ENCODE peak calls at places on chromosomes 12 and 14, in six cellular contexts. J is ovary, R is gastrocnemius medialis, D is transverse colon, B is K562, K is heart left ventricle. L is an unnamed sample.

GRCh38 chr12:47950856-47951468 is 12.4 kb upstream of the TMEM106C start:
- DNase-seq in J (no peak), K (no peak), D (no peak), R (no peak), B (no peak), L (no peak)

GRCh38 chr14:48731260-48731659 is 854.9 kb downstream of the RPS29 start:
- DNase-seq in K (no peak), J (no peak), D (no peak), B (no peak), R (no peak), L (no peak)

GRCh38 chr12:47014474-47014873 is 64.9 kb upstream of the PCED1B start:
- DNase-seq in D (no peak), R (no peak), J (no peak), K (no peak), B (no peak), L (no peak)

GRCh38 chr14:104509673-104510072 is 69.9 kb upstream of the C14orf180 start:
- DNase-seq in R (no peak), K (no peak), D (no peak), J (no peak), B (peak; percentile 18), L (no peak)

GRCh38 chr12:94261119-94261518 is 112.7 kb downstream of the PLXNC1 start:
- DNase-seq in B (no peak), R (no peak), D (no peak), K (no peak), J (no peak), L (peak; percentile 39)

GRCh38 chr12:130484221-130484620 is 146.5 kb downstream of the PIWIL1 start:
- DNase-seq in J (no peak), K (no peak), R (no peak), D (no peak), B (no peak), L (no peak)

GRCh38 chr12:27821259-27821973 is 41.4 kb upstream of the MANSC4 start:
- DNase-seq in D (peak; percentile 20), K (no peak), B (peak; percentile 65), R (peak; percentile 12), J (peak; percentile 21), L (peak; percentile 38)

GRCh38 chr14:31960039-31960438 is 117.1 kb upstream of the ARHGAP5 start:
- DNase-seq in J (no peak), B (no peak), K (no peak), D (no peak), R (no peak), L (no peak)

GRCh38 chr12:25083211-25083610 is 111.7 kb downstream of the DNAI7 start:
- DNase-seq in K (no peak), J (no peak), D (no peak), R (no peak), B (no peak), L (no peak)

GRCh38 chr14:51356381-51356780 is 116.3 kb downstream of the TMX1 start:
- DNase-seq in J (no peak), K (no peak), B (no peak), D (no peak), R (no peak), L (no peak)

GRCh38 chr14:75280831-75281690 is 2.4 kb downstream of the FOS start:
- DNase-seq in B (no peak), R (no peak), D (peak; percentile 58), J (no peak), K (no peak), L (peak; percentile 42)

GRCh38 chr12:34363050-34363673 is 340.9 kb downstream of the ALG10 start:
- DNase-seq in D (no peak), R (no peak), B (peak; percentile 87), K (no peak), J (no peak), L (no peak)

GRCh38 chr14:88424573-88424972 is 39.1 kb downstream of the SPATA7 start:
- DNase-seq in B (no peak), K (no peak), R (no peak), D (no peak), J (no peak), L (no peak)

GRCh38 chr14:53663709-53664108 is 292.9 kb downstream of the BMP4 start:
- DNase-seq in B (no peak), D (peak; percentile 11), J (no peak), R (peak; percentile 3), K (peak; percentile 40), L (no peak)

GRCh38 chr14:79834856-79835255 is 376.4 kb downstream of the DIO2 start:
- DNase-seq in J (no peak), K (no peak), D (no peak), R (no peak), B (no peak), L (no peak)

GRCh38 chr12:115017346-115017745 is 333.4 kb upstream of the TBX3 start:
- DNase-seq in D (no peak), B (no peak), K (no peak), J (no peak), R (no peak), L (no peak)

GRCh38 chr12:65823481-65824313 is 586 bp upstream of the HMGA2 start:
- DNase-seq in K (peak; percentile 52), D (peak; percentile 73), B (no peak), R (no peak), J (peak; percentile 57), L (no peak)

GRCh38 chr14:90781344-90781761 is 34.9 kb downstream of the TTC7B start:
- DNase-seq in K (no peak), D (no peak), R (no peak), B (no peak), J (no peak), L (peak; percentile 10)

GRCh38 chr14:42480235-42480634 is 873.6 kb downstream of the LRFN5 start:
- DNase-seq in B (no peak), D (no peak), J (no peak), K (no peak), R (no peak), L (no peak)

GRCh38 chr12:77231548-77231947 is 166.2 kb upstream of the E2F7 start:
- DNase-seq in D (peak; percentile 63), B (no peak), R (peak; percentile 12), K (peak; percentile 75), J (peak; percentile 82), L (peak; percentile 83)

GRCh38 chr12:106145539-106146447 is 7.0 kb upstream of the NUAK1 start:
- DNase-seq in D (peak; percentile 74), K (peak; percentile 53), J (no peak), R (peak; percentile 60), B (no peak), L (peak; percentile 41)

GRCh38 chr14:72098202-72098601 is 166.0 kb downstream of the RGS6 start:
- DNase-seq in K (no peak), R (no peak), D (no peak), B (no peak), J (no peak), L (no peak)

GRCh38 chr14:72801381-72801812 is 92.5 kb downstream of the DPF3 start:
- DNase-seq in K (no peak), R (peak; percentile 23), D (no peak), B (no peak), J (no peak), L (no peak)

GRCh38 chr12:74337951-74338350 is 199.7 kb upstream of the ATXN7L3B start:
- DNase-seq in K (no peak), B (no peak), R (no peak), J (no peak), D (no peak), L (no peak)

GRCh38 chr14:101844752-101845151 is 83.2 kb downstream of the PPP2R5C start:
- DNase-seq in D (no peak), K (no peak), B (no peak), R (no peak), J (no peak), L (no peak)

GRCh38 chr14:101843665-101844064 is 82.2 kb downstream of the PPP2R5C start:
- DNase-seq in D (peak; percentile 44), B (no peak), R (no peak), J (no peak), K (no peak), L (no peak)

GRCh38 chr14:101845496-101845895 is 84.0 kb downstream of the PPP2R5C start:
- DNase-seq in B (no peak), D (no peak), J (no peak), K (no peak), R (no peak), L (no peak)

GRCh38 chr14:101844219-101844618 is 82.7 kb downstream of the PPP2R5C start:
- DNase-seq in B (no peak), D (no peak), K (peak; percentile 78), J (no peak), R (no peak), L (no peak)

GRCh38 chr14:101845896-101846295 is 84.4 kb downstream of the PPP2R5C start:
- DNase-seq in R (no peak), J (no peak), D (no peak), K (peak; percentile 51), B (no peak), L (no peak)
- H3K4me1 ChIP-seq in R (no peaks in the 10 kb centered on the region), J (peaks cover 2% of the 10 kb centered on the region), D (peaks cover 8% of the 10 kb centered on the region), K (peaks cover 56% of the 10 kb centered on the region), B (peaks cover 11% of the 10 kb centered on the region), L (peaks cover 4% of the 10 kb centered on the region)

DNA sequence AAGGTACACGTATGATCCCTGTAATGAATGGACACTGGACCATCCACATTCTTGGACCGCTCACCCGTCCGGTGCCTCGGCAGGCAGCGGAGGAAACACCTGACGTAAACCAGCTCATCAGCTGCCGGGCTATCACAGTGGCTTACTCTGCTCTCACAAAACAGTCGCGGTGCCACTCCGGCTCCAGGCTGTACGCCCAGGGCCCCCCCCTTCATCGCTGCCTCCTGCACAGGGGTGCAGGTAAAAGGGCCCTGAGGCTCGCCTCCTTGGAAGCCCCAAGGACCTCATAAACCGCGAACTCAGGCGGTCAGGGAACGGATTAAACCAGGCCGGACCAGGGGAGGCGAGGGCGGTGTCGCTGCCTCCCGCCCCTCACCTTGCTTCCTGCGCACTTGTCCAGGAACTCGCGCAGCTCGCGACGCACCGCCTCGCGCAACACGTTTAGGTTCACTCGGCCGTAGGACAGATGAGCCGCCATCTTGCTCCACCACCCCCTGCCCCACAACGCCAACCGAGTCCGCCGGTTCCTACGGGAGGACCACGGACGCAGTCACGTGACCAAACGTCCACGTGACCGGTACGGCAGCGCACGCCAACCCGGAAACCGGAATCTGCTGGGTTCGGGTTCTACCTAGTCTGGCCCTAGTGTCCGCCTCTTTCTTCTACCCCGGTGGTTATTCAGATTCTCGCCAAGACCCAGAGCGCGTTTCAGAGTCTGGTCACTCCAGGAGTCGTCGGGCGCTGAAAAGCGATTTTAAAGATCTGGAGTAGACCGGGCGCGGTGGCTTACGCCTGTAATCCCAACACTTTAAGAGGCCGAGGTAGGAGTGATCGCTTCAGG is at the start of gene VPS33A:
- DNase-seq in K (peak; percentile 98), D (peak; percentile 97), B (peak; percentile 95), R (peak; percentile 93), J (peak; percentile 98), L (peak; percentile 97)
- TF ChIP-seq POLR2A in K (no peak), D (peak; percentile 66), B (peak; percentile 89), R (peak; percentile 57), J (peak; percentile 61), L (peak; percentile 62)

GRCh38 chr12:84159245-84159644 is 753.4 kb downstream of the SLC6A15 start:
- DNase-seq in D (no peak), J (no peak), K (no peak), B (no peak), R (no peak), L (no peak)
- H3K27me3 ChIP-seq in D (no peaks in the 10 kb centered on the region), J (no peaks in the 10 kb centered on the region), K (no peaks in the 10 kb centered on the region), B (no peaks in the 10 kb centered on the region), R (no peaks in the 10 kb centered on the region), L (no peaks in the 10 kb centered on the region)

DNA sequence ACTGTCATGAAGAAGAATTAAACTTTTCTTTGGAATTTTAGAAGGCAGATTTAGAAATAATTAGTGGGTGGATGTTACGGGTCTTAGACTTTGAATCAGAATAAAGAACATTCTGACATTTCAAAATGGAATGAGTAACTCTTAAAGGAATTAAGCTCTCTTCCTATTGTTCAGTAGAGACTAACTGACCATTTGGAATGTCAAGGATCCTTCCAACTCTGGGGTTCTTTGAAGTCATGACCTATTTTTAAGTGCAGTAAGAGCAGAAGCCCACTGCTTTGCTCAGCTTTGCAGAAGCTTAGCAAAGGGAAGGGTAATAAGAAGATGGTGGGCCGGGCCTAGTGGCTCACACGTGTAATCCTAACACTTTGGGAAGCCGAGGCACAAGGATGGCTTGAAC is 4.0 kb downstream of the CHURC1 start:
- DNase-seq in R (no peak), J (no peak), D (no peak), B (no peak), K (no peak), L (no peak)
- H3K4me1 ChIP-seq in R (peaks cover 49% of the 10 kb centered on the region), J (peaks cover 8% of the 10 kb centered on the region), D (peaks cover 7% of the 10 kb centered on the region), B (peaks cover 3% of the 10 kb centered on the region), K (peaks cover 46% of the 10 kb centered on the region), L (peaks cover 20% of the 10 kb centered on the region)

L was measured in adrenal gland.